ENCODE peak calls at places on chromosome 20, in four cellular contexts. S, D, I and Q are unnamed samples.

GRCh38 chr20:20317195-20318113 is 50.5 kb upstream of the INSM1 start:
- DNase-seq in D (no peak), S (no peak), I (no peak), Q (peak; percentile 63)

GRCh38 chr20:39822667-39823066 is 860.5 kb downstream of the DHX35 start:
- DNase-seq in D (no peak), S (no peak), I (no peak), Q (no peak)

GRCh38 chr20:621115-621756 is 11.1 kb upstream of the TCF15 start:
- DNase-seq in D (no peak), S (no peak), I (no peak), Q (no peak)

GRCh38 chr20:63202811-63203526 is 13.0 kb downstream of the YTHDF1 start:
- DNase-seq in S (no peak), D (no peak), I (no peak), Q (no peak)

GRCh38 chr20:38870733-38871559 is 55.3 kb upstream of the FAM83D start:
- DNase-seq in S (no peak), D (no peak), I (no peak), Q (no peak)

GRCh38 chr20:44324343-44324742 is 12.5 kb upstream of the R3HDML start:
- DNase-seq in S (no peak), I (no peak), D (no peak), Q (no peak)

GRCh38 chr20:63980317-63980805 is 571 bp upstream of the PRPF6 start:
- DNase-seq in D (no peak), S (no peak), I (no peak), Q (no peak)

GRCh38 chr20:62063601-62063980 is 2.1 kb downstream of the TAF4 start:
- DNase-seq in D (no peak), I (no peak), S (peak; percentile 46), Q (no peak)

GRCh38 chr20:3621111-3621510 is 42.1 kb downstream of the GFRA4 start:
- DNase-seq in D (no peak), I (no peak), S (no peak), Q (no peak)

GRCh38 chr20:34220581-34220980 is 20.6 kb upstream of the ASIP start:
- DNase-seq in D (no peak), S (no peak), I (no peak), Q (no peak)

GRCh38 chr20:8132632-8133587 is 844 bp downstream of the PLCB1 start:
- DNase-seq in S (peak; percentile 58), I (peak; percentile 16), D (no peak), Q (peak; percentile 60)

GRCh38 chr20:60999256-60999655 is 252.8 kb upstream of the CDH4 start:
- DNase-seq in D (no peak), I (no peak), S (no peak), Q (no peak)

GRCh38 chr20:2385026-2385425 is 4.3 kb downstream of the TGM6 start:
- DNase-seq in S (no peak), D (no peak), I (no peak), Q (no peak)

GRCh38 chr20:58064411-58065010 is 163.9 kb downstream of the ANKRD60 start:
- DNase-seq in S (no peak), D (no peak), I (no peak), Q (no peak)

GRCh38 chr20:63737940-63738686 is 1.5 kb upstream of the SLC2A4RG start:
- DNase-seq in S (no peak), D (no peak), I (peak; percentile 37), Q (no peak)

GRCh38 chr20:8361008-8361652 is 229.1 kb downstream of the PLCB1 start:
- DNase-seq in D (no peak), I (no peak), S (no peak), Q (no peak)

GRCh38 chr20:45311589-45312211 is 3.6 kb upstream of the MATN4 start:
- DNase-seq in I (peak; percentile 16), D (peak; percentile 60), S (no peak), Q (peak; percentile 68)

GRCh38 chr20:18137412-18138265 is at the start of the genes KAT14 and PET117:
- DNase-seq in I (peak; percentile 89), D (peak; percentile 86), S (peak; percentile 83), Q (peak; percentile 95)

GRCh38 chr20:56522311-56522710 is 2.2 kb upstream of the FAM209A start:
- DNase-seq in I (no peak), S (no peak), D (no peak), Q (no peak)

GRCh38 chr20:30816182-30816645 is 441.2 kb upstream of the DEFB115 start:
- DNase-seq in S (no peak), I (no peak), D (no peak), Q (peak; percentile 56)